ENCODE peak calls at places on chromosomes 4 and X, in four cellular contexts. One of them, this sample, is unnamed.

GRCh38 chr4:40256329-40256728 is 59.5 kb downstream of the RHOH start:
- DNase-seq in colonic mucosa: no peak
- DNase-seq in coronary artery: no peak
- DNase-seq in tibial nerve: no peak
- DNase-seq in this sample: no peak

GRCh38 chr4:11698846-11699590 is 270.3 kb upstream of the HS3ST1 start:
- DNase-seq in colonic mucosa: no peak
- DNase-seq in tibial nerve: no peak
- DNase-seq in coronary artery: no peak
- DNase-seq in this sample: peak

GRCh38 chr4:19700951-19701350 is 550.8 kb upstream of the SLIT2 start:
- DNase-seq in tibial nerve: no peak
- DNase-seq in coronary artery: no peak
- DNase-seq in colonic mucosa: no peak
- DNase-seq in this sample: no peak

GRCh38 chrX:110146521-110146920 is 143.6 kb downstream of the TMEM164 start:
- DNase-seq in colonic mucosa: peak
- DNase-seq in coronary artery: no peak
- DNase-seq in tibial nerve: peak
- DNase-seq in this sample: peak

GRCh38 chrX:98605941-98606340 is 1722.2 kb downstream of the RPA4 start:
- DNase-seq in tibial nerve: no peak
- DNase-seq in colonic mucosa: no peak
- DNase-seq in coronary artery: no peak
- DNase-seq in this sample: no peak

GRCh38 chr4:7052923-7053715 is 9.9 kb downstream of the TADA2B start:
- DNase-seq in colonic mucosa: no peak
- DNase-seq in tibial nerve: no peak
- DNase-seq in coronary artery: no peak
- DNase-seq in this sample: peak

GRCh38 chrX:3717742-3718420 is 4.4 kb upstream of the PRKX start:
- DNase-seq in tibial nerve: no peak
- DNase-seq in colonic mucosa: no peak
- DNase-seq in coronary artery: peak
- DNase-seq in this sample: peak

GRCh38 chrX:30865612-30866011 is 23.4 kb downstream of the TAB3 start:
- DNase-seq in colonic mucosa: no peak
- DNase-seq in tibial nerve: no peak
- DNase-seq in coronary artery: no peak
- DNase-seq in this sample: no peak

GRCh38 chr4:74100531-74100930 is 1.5 kb upstream of the CXCL2 start:
- DNase-seq in tibial nerve: no peak
- DNase-seq in colonic mucosa: no peak
- DNase-seq in coronary artery: no peak
- DNase-seq in this sample: no peak

GRCh38 chr4:15376594-15376993 is 51.2 kb upstream of the C1QTNF7 start:
- DNase-seq in tibial nerve: no peak
- DNase-seq in colonic mucosa: no peak
- DNase-seq in coronary artery: no peak
- DNase-seq in this sample: peak

GRCh38 chr4:80265571-80266266 is 745 bp upstream of the FGF5 start:
- DNase-seq in colonic mucosa: no peak
- DNase-seq in tibial nerve: no peak
- DNase-seq in coronary artery: no peak
- DNase-seq in this sample: peak

GRCh38 chrX:4710618-4711433 is 997.4 kb upstream of the PRKX start:
- DNase-seq in tibial nerve: no peak
- DNase-seq in colonic mucosa: no peak
- DNase-seq in coronary artery: no peak
- DNase-seq in this sample: no peak

GRCh38 chr4:87974856-87975462 is 555 bp upstream of the SPP1 start:
- DNase-seq in tibial nerve: no peak
- DNase-seq in colonic mucosa: no peak
- DNase-seq in coronary artery: no peak
- DNase-seq in this sample: peak

GRCh38 chrX:70436380-70436779 is 8.3 kb upstream of the DLG3 start:
- DNase-seq in colonic mucosa: no peak
- DNase-seq in tibial nerve: no peak
- DNase-seq in coronary artery: no peak
- DNase-seq in this sample: no peak

GRCh38 chrX:95875661-95876060 is 809.0 kb upstream of the DIAPH2 start:
- DNase-seq in coronary artery: no peak
- DNase-seq in tibial nerve: no peak
- DNase-seq in colonic mucosa: no peak
- DNase-seq in this sample: no peak

GRCh38 chr4:108417923-108418322 is 202.5 kb upstream of the RPL34 start:
- DNase-seq in colonic mucosa: no peak
- DNase-seq in coronary artery: no peak
- DNase-seq in tibial nerve: no peak
- DNase-seq in this sample: no peak

GRCh38 chr4:8730681-8731080 is 138.1 kb downstream of the CPZ start:
- DNase-seq in colonic mucosa: no peak
- DNase-seq in coronary artery: peak
- DNase-seq in tibial nerve: no peak
- DNase-seq in this sample: peak

GRCh38 chr4:173121044-173121685 is 47.4 kb upstream of the GALNT7 start:
- DNase-seq in colonic mucosa: peak
- DNase-seq in tibial nerve: no peak
- DNase-seq in coronary artery: no peak
- DNase-seq in this sample: no peak

GRCh38 chr4:70885174-70885573 is 17.0 kb upstream of the MOB1B start:
- DNase-seq in tibial nerve: no peak
- DNase-seq in colonic mucosa: no peak
- DNase-seq in coronary artery: no peak
- DNase-seq in this sample: no peak

GRCh38 chr4:7507381-7507780 is 72.7 kb upstream of the PSAPL1 start:
- DNase-seq in tibial nerve: no peak
- DNase-seq in colonic mucosa: no peak
- DNase-seq in coronary artery: no peak
- DNase-seq in this sample: no peak

GRCh38 chr4:155974957-155975356 is 21.3 kb upstream of the CTSO start:
- DNase-seq in tibial nerve: no peak
- DNase-seq in coronary artery: no peak
- DNase-seq in colonic mucosa: no peak
- DNase-seq in this sample: no peak

GRCh38 chr4:96315815-96316214 is 475.9 kb downstream of the PDHA2 start:
- DNase-seq in coronary artery: no peak
- DNase-seq in colonic mucosa: no peak
- DNase-seq in tibial nerve: no peak
- DNase-seq in this sample: no peak

GRCh38 chr4:185424905-185425599 is 712 bp downstream of the UFSP2 start:
- DNase-seq in colonic mucosa: no peak
- DNase-seq in tibial nerve: no peak
- DNase-seq in coronary artery: no peak
- DNase-seq in this sample: peak

GRCh38 chrX:23855569-23855968 is 52.2 kb downstream of the APOO start:
- DNase-seq in tibial nerve: no peak
- DNase-seq in colonic mucosa: no peak
- DNase-seq in coronary artery: no peak
- DNase-seq in this sample: no peak

GRCh38 chr4:55854132-55854531 is 684 bp downstream of the EXOC1 start:
- DNase-seq in coronary artery: no peak
- DNase-seq in tibial nerve: no peak
- DNase-seq in colonic mucosa: no peak
- DNase-seq in this sample: no peak

GRCh38 chr4:2413821-2414610 is 4.4 kb downstream of the ZFYVE28 start:
- DNase-seq in tibial nerve: no peak
- DNase-seq in colonic mucosa: peak
- DNase-seq in coronary artery: no peak
- DNase-seq in this sample: peak

GRCh38 chrX:103398321-103398937 is 22.1 kb downstream of the BEX3 start:
- DNase-seq in colonic mucosa: no peak
- DNase-seq in tibial nerve: no peak
- DNase-seq in coronary artery: no peak
- DNase-seq in this sample: peak

GRCh38 chrX:135688137-135688536 is 25.3 kb upstream of the CT45A1 start:
- DNase-seq in coronary artery: no peak
- DNase-seq in colonic mucosa: no peak
- DNase-seq in tibial nerve: no peak
- DNase-seq in this sample: no peak

GRCh38 chrX:6227445-6227820 is 1.2 kb downstream of the NLGN4X start:
- DNase-seq in coronary artery: no peak
- DNase-seq in tibial nerve: no peak
- DNase-seq in colonic mucosa: no peak
- DNase-seq in this sample: no peak

GRCh38 chrX:13855689-13856425 is 39.0 kb upstream of the GPM6B start:
- DNase-seq in tibial nerve: no peak
- DNase-seq in colonic mucosa: no peak
- DNase-seq in coronary artery: no peak
- DNase-seq in this sample: no peak

GRCh38 chr4:185219551-185220344 is 10.3 kb downstream of the SNX25 start:
- DNase-seq in coronary artery: no peak
- DNase-seq in tibial nerve: peak
- DNase-seq in colonic mucosa: peak
- DNase-seq in this sample: no peak

GRCh38 chr4:40515398-40516293 is 114.0 kb downstream of the RBM47 start:
- DNase-seq in coronary artery: no peak
- DNase-seq in colonic mucosa: peak
- DNase-seq in tibial nerve: no peak
- DNase-seq in this sample: peak

GRCh38 chrX:966396-967070 is 245.9 kb downstream of the CRLF2 start:
- DNase-seq in tibial nerve: no peak
- DNase-seq in coronary artery: no peak
- DNase-seq in colonic mucosa: no peak
- DNase-seq in this sample: no peak

GRCh38 chr4:163164110-163164509 is 2.6 kb downstream of the NAF1 start:
- DNase-seq in coronary artery: no peak
- DNase-seq in colonic mucosa: no peak
- DNase-seq in tibial nerve: no peak
- DNase-seq in this sample: no peak

GRCh38 chr4:163164591-163164990 is 2.1 kb downstream of the NAF1 start:
- DNase-seq in coronary artery: no peak
- DNase-seq in colonic mucosa: no peak
- DNase-seq in tibial nerve: no peak
- DNase-seq in this sample: no peak

GRCh38 chr4:163167333-163167626 is 590 bp upstream of the NAF1 start:
- DNase-seq in colonic mucosa: no peak
- DNase-seq in coronary artery: no peak
- DNase-seq in tibial nerve: peak
- DNase-seq in this sample: no peak

GRCh38 chr4:163165217-163166017 is 1.3 kb downstream of the NAF1 start:
- DNase-seq in tibial nerve: no peak
- DNase-seq in colonic mucosa: no peak
- DNase-seq in coronary artery: no peak
- DNase-seq in this sample: no peak

GRCh38 chr4:163166041-163166579 is 580 bp downstream of the NAF1 start:
- DNase-seq in colonic mucosa: peak
- DNase-seq in coronary artery: peak
- DNase-seq in tibial nerve: peak
- DNase-seq in this sample: peak
- H3K4me3 ChIP-seq in colonic mucosa: peak
- H3K4me3 ChIP-seq in coronary artery: peak
- H3K4me3 ChIP-seq in tibial nerve: peak
- H3K4me3 ChIP-seq in this sample: peak

DNA sequence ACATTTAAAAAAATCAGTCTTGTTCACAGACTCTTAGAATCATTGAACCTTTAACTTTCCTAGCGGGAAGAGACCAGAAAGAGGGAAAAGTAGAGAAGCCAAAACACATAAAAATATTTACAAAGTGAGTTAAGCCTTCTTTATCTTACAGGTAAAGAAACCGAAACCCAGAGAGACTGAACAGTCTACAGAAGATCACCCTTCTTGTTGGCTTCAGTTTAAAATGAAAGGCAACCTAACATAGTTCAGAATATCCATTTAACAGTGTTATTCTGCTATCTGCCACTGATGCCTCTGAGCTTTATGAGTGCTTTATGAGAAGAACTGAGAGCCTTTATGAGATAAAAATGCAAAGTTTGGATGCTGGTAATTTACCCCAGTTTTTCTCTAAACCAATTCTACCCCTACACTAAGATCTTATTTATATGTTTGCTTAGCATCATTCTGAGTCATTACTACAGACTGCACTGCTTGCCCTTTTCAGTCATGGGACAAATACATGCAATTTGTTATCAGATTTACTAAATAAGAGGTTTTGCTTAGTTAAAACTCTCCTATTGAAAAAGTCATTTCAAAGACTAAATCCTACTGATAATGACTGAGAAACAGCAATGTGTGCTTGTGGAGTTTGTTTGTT is 453.2 kb upstream of the INTU start:
- DNase-seq in tibial nerve: no peak
- DNase-seq in coronary artery: no peak
- DNase-seq in colonic mucosa: no peak
- DNase-seq in this sample: no peak
- H3K4me3 ChIP-seq in tibial nerve: no peak
- H3K4me3 ChIP-seq in coronary artery: no peak
- H3K4me3 ChIP-seq in colonic mucosa: no peak
- H3K4me3 ChIP-seq in this sample: no peak

GRCh38 chrX:138708268-138708667 is 3.2 kb downstream of the FGF13 start:
- DNase-seq in tibial nerve: no peak
- DNase-seq in coronary artery: no peak
- DNase-seq in colonic mucosa: no peak
- DNase-seq in this sample: no peak

GRCh38 chrX:138710311-138710791 is 1.2 kb downstream of the FGF13 start:
- DNase-seq in coronary artery: peak
- DNase-seq in tibial nerve: no peak
- DNase-seq in colonic mucosa: no peak
- DNase-seq in this sample: peak

GRCh38 chrX:138710866-138711331 is 618 bp downstream of the FGF13 start:
- DNase-seq in coronary artery: peak
- DNase-seq in colonic mucosa: no peak
- DNase-seq in tibial nerve: no peak
- DNase-seq in this sample: no peak

GRCh38 chrX:138711399-138712347 is at the start of gene FGF13:
- DNase-seq in colonic mucosa: no peak
- DNase-seq in coronary artery: peak
- DNase-seq in tibial nerve: no peak
- DNase-seq in this sample: peak

GRCh38 chrX:138709886-138710285 is 1.6 kb downstream of the FGF13 start:
- DNase-seq in coronary artery: no peak
- DNase-seq in tibial nerve: no peak
- DNase-seq in colonic mucosa: no peak
- DNase-seq in this sample: peak
- H3K4me3 ChIP-seq in coronary artery: peak
- H3K4me3 ChIP-seq in tibial nerve: no peak
- H3K4me3 ChIP-seq in colonic mucosa: no peak
- H3K4me3 ChIP-seq in this sample: no peak

GRCh38 chrX:20118065-20118824 is 1.5 kb upstream of the MAP7D2 start:
- DNase-seq in tibial nerve: no peak
- DNase-seq in coronary artery: no peak
- DNase-seq in colonic mucosa: peak
- DNase-seq in this sample: no peak

GRCh38 chrX:20112022-20112421 is 4.7 kb downstream of the MAP7D2 start:
- DNase-seq in tibial nerve: no peak
- DNase-seq in coronary artery: no peak
- DNase-seq in colonic mucosa: no peak
- DNase-seq in this sample: no peak

GRCh38 chrX:20116575-20117240 is at the start of gene MAP7D2:
- DNase-seq in tibial nerve: no peak
- DNase-seq in colonic mucosa: peak
- DNase-seq in coronary artery: no peak
- DNase-seq in this sample: no peak

GRCh38 chrX:20116087-20116574 is 576 bp downstream of the MAP7D2 start:
- DNase-seq in tibial nerve: no peak
- DNase-seq in colonic mucosa: no peak
- DNase-seq in coronary artery: no peak
- DNase-seq in this sample: no peak
- H3K4me3 ChIP-seq in tibial nerve: no peak
- H3K4me3 ChIP-seq in colonic mucosa: peak
- H3K4me3 ChIP-seq in coronary artery: peak
- H3K4me3 ChIP-seq in this sample: peak

GRCh38 chrX:114599903-114600302 is 16.0 kb downstream of the HTR2C start:
- DNase-seq in tibial nerve: no peak
- DNase-seq in colonic mucosa: no peak
- DNase-seq in coronary artery: no peak
- DNase-seq in this sample: no peak
- H3K4me3 ChIP-seq in tibial nerve: no peak
- H3K4me3 ChIP-seq in colonic mucosa: no peak
- H3K4me3 ChIP-seq in coronary artery: no peak
- H3K4me3 ChIP-seq in this sample: no peak